ENCODE peak calls at places on chromosomes 7 and 10, in nine cellular contexts. Z is GM23248; C is tibial artery; S is HCT116; P is CD8-positive, alpha-beta memory T cell; T is naive thymus-derived CD4-positive, alpha-beta T cell; Y is prostate gland; W is Peyer's patch; G is endodermal cell. R is an unnamed sample.

GRCh38 chr7:127872122-127872521 is 159.1 kb downstream of the LRRC4 start:
- DNase-seq in Z (peak; percentile 17), C (no peak), S (no peak), P (no peak), T (no peak), Y (no peak), W (no peak), G (no peak), R (no peak)

GRCh38 chr10:68047554-68048327 is 27.3 kb downstream of the HERC4 start:
- DNase-seq in Z (peak; percentile 17), C (no peak), S (no peak), P (no peak), T (no peak), Y (no peak), W (no peak), G (no peak), R (no peak)

GRCh38 chr10:69703766-69704191 is 73.7 kb downstream of the FAM241B start:
- DNase-seq in Z (peak; percentile 73), C (no peak), S (peak; percentile 33), P (no peak), T (no peak), Y (no peak), W (no peak), G (no peak), R (no peak)

GRCh38 chr7:28536259-28536658 is 123.9 kb downstream of the CREB5 start:
- DNase-seq in Z (peak; percentile 33), C (no peak), S (peak; percentile 23), P (no peak), T (no peak), Y (no peak), W (no peak), G (peak; percentile 87), R (no peak)

GRCh38 chr7:157610671-157611295 is 274.0 kb downstream of the DNAJB6 start:
- DNase-seq in Z (no peak), C (no peak), S (no peak), P (no peak), T (no peak), Y (no peak), W (no peak), G (no peak), R (no peak)

GRCh38 chr10:11663763-11664555 is 52.5 kb upstream of the USP6NL start:
- DNase-seq in Z (no peak), C (no peak), S (no peak), P (no peak), T (no peak), Y (no peak), W (peak; percentile 86), G (no peak), R (no peak)

GRCh38 chr10:113616244-113617074 is 47.4 kb downstream of the NRAP start:
- DNase-seq in Z (peak; percentile 46), C (no peak), S (peak; percentile 16), P (no peak), T (no peak), Y (no peak), W (no peak), G (peak; percentile 65), R (no peak)

GRCh38 chr7:156783864-156784263 is 109.1 kb downstream of the LMBR1 start:
- DNase-seq in Z (peak; percentile 8), C (no peak), S (no peak), P (no peak), T (no peak), Y (no peak), W (no peak), G (no peak), R (no peak)

GRCh38 chr7:129169171-129169643 is 19.2 kb upstream of the SMO start:
- DNase-seq in Z (peak; percentile 61), C (no peak), S (no peak), P (peak; percentile 21), T (peak; percentile 51), Y (peak; percentile 41), W (peak; percentile 68), G (peak; percentile 83), R (no peak)

GRCh38 chr7:122488241-122488640 is 183.7 kb upstream of the FEZF1 start:
- DNase-seq in Z (no peak), C (no peak), S (no peak), P (no peak), T (no peak), Y (no peak), W (no peak), G (no peak), R (no peak)

GRCh38 chr7:32071466-32072091 is 1.4 kb upstream of the PDE1C start:
- DNase-seq in Z (no peak), C (no peak), S (no peak), P (no peak), T (no peak), Y (no peak), W (no peak), G (peak; percentile 53), R (no peak)

DNA sequence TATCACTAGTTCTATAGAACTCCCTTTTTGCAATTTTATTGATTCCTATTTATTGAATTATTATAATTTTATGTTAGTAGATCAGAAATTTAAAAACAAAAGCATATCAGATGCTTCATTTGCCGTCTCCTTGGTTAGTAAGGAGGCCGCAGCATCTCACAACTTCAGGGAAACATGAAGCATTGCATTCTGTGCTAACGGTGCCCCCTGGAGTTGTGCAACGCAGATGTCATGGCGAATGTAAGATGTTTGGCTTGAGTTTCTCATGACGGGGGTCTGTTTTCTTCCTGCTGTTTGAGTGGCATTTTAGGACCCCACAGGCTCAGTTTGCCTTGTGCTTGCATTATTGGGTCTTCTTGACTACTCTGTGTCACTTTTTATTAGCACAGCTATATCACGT is 124.8 kb downstream of the CNNM2 start:
- DNase-seq in Z (no peak), C (no peak), S (no peak), P (no peak), T (no peak), Y (no peak), W (no peak), G (peak; percentile 63), R (no peak)
- H3K27ac ChIP-seq in Z (no peak overlapping the region), C (peak overlapping the region; percentile 10), S (no peak overlapping the region), P (no peak overlapping the region), T (no peak overlapping the region), Y (no peak overlapping the region), W (no peak overlapping the region), G (no peak overlapping the region), R (no peak overlapping the region)

GRCh38 chr10:58044072-58044471 is 223.6 kb downstream of the IPMK start:
- DNase-seq in Z (peak; percentile 93), C (no peak), S (no peak), P (no peak), T (no peak), Y (no peak), W (no peak), G (no peak), R (no peak)
- H3K4me1 ChIP-seq in Z (peaks cover 11% of the 10 kb centered on the region), C (no peaks in the 10 kb centered on the region), S (no peaks in the 10 kb centered on the region), P (no peaks in the 10 kb centered on the region), T (no peaks in the 10 kb centered on the region), Y (no peaks in the 10 kb centered on the region), W (no peaks in the 10 kb centered on the region), G (no peaks in the 10 kb centered on the region), R (no peaks in the 10 kb centered on the region)

GRCh38 chr10:31059323-31059722 is 27.7 kb upstream of the ZNF438 start:
- DNase-seq in Z (peak; percentile 21), C (no peak), S (peak; percentile 21), P (no peak), T (no peak), Y (no peak), W (no peak), G (no peak), R (no peak)

GRCh38 chr10:31063839-31064238 is 32.2 kb upstream of the ZNF438 start:
- DNase-seq in Z (peak; percentile 15), C (no peak), S (no peak), P (no peak), T (no peak), Y (no peak), W (no peak), G (no peak), R (no peak)

GRCh38 chr10:31061941-31062340 is 30.3 kb upstream of the ZNF438 start:
- DNase-seq in Z (no peak), C (no peak), S (no peak), P (no peak), T (no peak), Y (no peak), W (no peak), G (no peak), R (no peak)

GRCh38 chr10:31062856-31063255 is 31.2 kb upstream of the ZNF438 start:
- DNase-seq in Z (peak; percentile 55), C (no peak), S (no peak), P (no peak), T (no peak), Y (no peak), W (no peak), G (no peak), R (no peak)

GRCh38 chr10:31064334-31064733 is 32.7 kb upstream of the ZNF438 start:
- DNase-seq in Z (peak; percentile 90), C (no peak), S (no peak), P (no peak), T (no peak), Y (no peak), W (no peak), G (no peak), R (no peak)
- H3K27ac ChIP-seq in Z (peak overlapping the region; percentile 46), C (peak overlapping the region; percentile 75), S (no peak overlapping the region), P (no peak overlapping the region), T (no peak overlapping the region), Y (no peak overlapping the region), W (no peak overlapping the region), G (no peak overlapping the region), R (no peak overlapping the region)

GRCh38 chr7:76356823-76357222 is 2.0 kb downstream of the YWHAG start:
- DNase-seq in Z (peak; percentile 80), C (no peak), S (no peak), P (no peak), T (no peak), Y (no peak), W (peak; percentile 73), G (no peak), R (no peak)

GRCh38 chr7:76356115-76356514 is 2.7 kb downstream of the YWHAG start:
- DNase-seq in Z (peak; percentile 53), C (no peak), S (no peak), P (no peak), T (no peak), Y (no peak), W (no peak), G (no peak), R (no peak)

GRCh38 chr7:76354516-76354915 is 4.3 kb downstream of the YWHAG start:
- DNase-seq in Z (no peak), C (no peak), S (no peak), P (no peak), T (no peak), Y (no peak), W (no peak), G (no peak), R (no peak)

GRCh38 chr7:76353744-76354143 is 5.0 kb downstream of the YWHAG start:
- DNase-seq in Z (no peak), C (no peak), S (no peak), P (no peak), T (no peak), Y (no peak), W (no peak), G (no peak), R (no peak)

DNA sequence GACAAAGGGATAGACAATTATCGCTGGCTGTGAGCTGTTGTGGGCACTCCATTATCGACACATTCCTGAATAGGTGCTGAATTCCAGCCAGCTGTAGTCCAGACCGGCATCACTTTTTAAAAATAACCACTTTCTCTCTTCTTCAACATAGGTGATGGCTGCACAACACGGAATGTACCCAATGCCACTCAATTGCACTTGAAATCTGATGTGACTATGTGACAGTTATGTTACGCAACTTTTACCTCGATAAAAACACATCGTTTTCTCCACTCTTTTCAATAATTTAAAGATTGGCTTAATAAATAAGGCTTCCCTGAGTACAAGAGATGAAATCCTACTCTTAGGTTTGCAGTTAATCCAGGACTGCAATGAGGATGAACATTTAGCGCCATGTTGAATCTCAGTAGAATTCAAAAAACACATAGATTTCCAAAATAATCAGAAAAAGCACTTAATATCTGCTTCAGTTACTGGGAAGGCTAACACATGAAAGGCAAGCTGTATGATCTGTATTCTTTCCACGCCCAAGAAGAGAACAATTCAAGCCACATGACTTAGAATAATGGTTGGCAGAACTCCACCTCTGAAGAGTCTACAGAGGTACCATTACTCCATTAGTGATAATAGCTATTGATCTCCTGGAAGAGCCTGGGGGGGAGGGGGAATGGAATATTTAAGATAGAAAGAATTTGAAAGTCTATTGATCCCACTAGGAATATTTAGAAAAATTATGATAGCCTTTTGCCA is 3.6 kb downstream of the YWHAG start:
- DNase-seq in Z (no peak), C (no peak), S (no peak), P (no peak), T (no peak), Y (no peak), W (no peak), G (no peak), R (no peak)
- H3K4me1 ChIP-seq in Z (peaks cover 48% of the 10 kb centered on the region), C (peaks cover 9% of the 10 kb centered on the region), S (peaks cover 48% of the 10 kb centered on the region), P (peaks cover 55% of the 10 kb centered on the region), T (peaks cover 4% of the 10 kb centered on the region), Y (peaks cover 7% of the 10 kb centered on the region), W (peaks cover 4% of the 10 kb centered on the region), G (no peaks in the 10 kb centered on the region), R (peaks cover 71% of the 10 kb centered on the region)